ENCODE peak calls at places on chromosomes 11 and 22, in nine cellular contexts. One of them, this sample, is unnamed.

GRCh38 chr11:74288161-74288560 is 23.3 kb downstream of the P4HA3 start:
- DNase-seq in CD4-positive, CD25-positive, alpha-beta regulatory T cell: no peak
- DNase-seq in coronary artery: no peak
- DNase-seq in choroid plexus epithelial cell: peak
- DNase-seq in right atrium auricular region: no peak
- DNase-seq in cardiac muscle cell: no peak
- DNase-seq in GM23248: peak
- DNase-seq in PC-3: peak
- DNase-seq in body of pancreas: no peak
- DNase-seq in this sample: peak

GRCh38 chr11:57868491-57868890 is 106.9 kb downstream of the CTNND1 start:
- DNase-seq in CD4-positive, CD25-positive, alpha-beta regulatory T cell: no peak
- DNase-seq in coronary artery: no peak
- DNase-seq in choroid plexus epithelial cell: no peak
- DNase-seq in right atrium auricular region: no peak
- DNase-seq in cardiac muscle cell: no peak
- DNase-seq in GM23248: no peak
- DNase-seq in PC-3: no peak
- DNase-seq in body of pancreas: no peak
- DNase-seq in this sample: no peak

GRCh38 chr22:19943665-19944026 is 2.0 kb upstream of the TXNRD2 start:
- DNase-seq in CD4-positive, CD25-positive, alpha-beta regulatory T cell: peak
- DNase-seq in coronary artery: peak
- DNase-seq in choroid plexus epithelial cell: peak
- DNase-seq in right atrium auricular region: no peak
- DNase-seq in cardiac muscle cell: no peak
- DNase-seq in GM23248: peak
- DNase-seq in PC-3: no peak
- DNase-seq in body of pancreas: peak
- DNase-seq in this sample: peak

GRCh38 chr11:68828957-68829356 is 12.8 kb downstream of the CPT1A start:
- DNase-seq in CD4-positive, CD25-positive, alpha-beta regulatory T cell: no peak
- DNase-seq in coronary artery: no peak
- DNase-seq in choroid plexus epithelial cell: no peak
- DNase-seq in right atrium auricular region: no peak
- DNase-seq in cardiac muscle cell: no peak
- DNase-seq in GM23248: no peak
- DNase-seq in PC-3: no peak
- DNase-seq in body of pancreas: no peak
- DNase-seq in this sample: no peak

GRCh38 chr11:111531156-111531555 is 9.4 kb upstream of the LAYN start:
- DNase-seq in CD4-positive, CD25-positive, alpha-beta regulatory T cell: no peak
- DNase-seq in coronary artery: no peak
- DNase-seq in choroid plexus epithelial cell: no peak
- DNase-seq in right atrium auricular region: no peak
- DNase-seq in cardiac muscle cell: no peak
- DNase-seq in GM23248: peak
- DNase-seq in PC-3: peak
- DNase-seq in body of pancreas: no peak
- DNase-seq in this sample: no peak

GRCh38 chr11:105611414-105611813 is 1.5 kb downstream of the GRIA4 start:
- DNase-seq in CD4-positive, CD25-positive, alpha-beta regulatory T cell: no peak
- DNase-seq in coronary artery: no peak
- DNase-seq in choroid plexus epithelial cell: no peak
- DNase-seq in right atrium auricular region: no peak
- DNase-seq in cardiac muscle cell: peak
- DNase-seq in GM23248: peak
- DNase-seq in PC-3: no peak
- DNase-seq in body of pancreas: no peak
- DNase-seq in this sample: no peak

GRCh38 chr11:32312865-32313403 is 122.4 kb downstream of the WT1 start:
- DNase-seq in CD4-positive, CD25-positive, alpha-beta regulatory T cell: peak
- DNase-seq in coronary artery: no peak
- DNase-seq in choroid plexus epithelial cell: peak
- DNase-seq in right atrium auricular region: peak
- DNase-seq in cardiac muscle cell: peak
- DNase-seq in GM23248: peak
- DNase-seq in PC-3: peak
- DNase-seq in body of pancreas: peak
- DNase-seq in this sample: no peak

GRCh38 chr11:107799245-107799859 is 59.2 kb downstream of the SLC35F2 start:
- DNase-seq in CD4-positive, CD25-positive, alpha-beta regulatory T cell: peak
- DNase-seq in coronary artery: no peak
- DNase-seq in choroid plexus epithelial cell: peak
- DNase-seq in right atrium auricular region: peak
- DNase-seq in cardiac muscle cell: peak
- DNase-seq in GM23248: peak
- DNase-seq in PC-3: peak
- DNase-seq in body of pancreas: peak
- DNase-seq in this sample: no peak

GRCh38 chr22:42615092-42615859 is 593 bp upstream of the POLDIP3 start:
- DNase-seq in CD4-positive, CD25-positive, alpha-beta regulatory T cell: peak
- DNase-seq in coronary artery: peak
- DNase-seq in choroid plexus epithelial cell: peak
- DNase-seq in right atrium auricular region: peak
- DNase-seq in cardiac muscle cell: peak
- DNase-seq in GM23248: peak
- DNase-seq in PC-3: peak
- DNase-seq in body of pancreas: peak
- DNase-seq in this sample: peak

GRCh38 chr11:59224419-59224928 is 11.7 kb upstream of the MPEG1 start:
- DNase-seq in CD4-positive, CD25-positive, alpha-beta regulatory T cell: no peak
- DNase-seq in coronary artery: no peak
- DNase-seq in choroid plexus epithelial cell: peak
- DNase-seq in right atrium auricular region: no peak
- DNase-seq in cardiac muscle cell: no peak
- DNase-seq in GM23248: peak
- DNase-seq in PC-3: peak
- DNase-seq in body of pancreas: no peak
- DNase-seq in this sample: no peak

GRCh38 chr22:33539902-33540751 is 380.1 kb downstream of the LARGE1 start:
- DNase-seq in CD4-positive, CD25-positive, alpha-beta regulatory T cell: no peak
- DNase-seq in coronary artery: no peak
- DNase-seq in choroid plexus epithelial cell: peak
- DNase-seq in right atrium auricular region: peak
- DNase-seq in cardiac muscle cell: no peak
- DNase-seq in GM23248: peak
- DNase-seq in PC-3: peak
- DNase-seq in body of pancreas: peak
- DNase-seq in this sample: no peak

GRCh38 chr11:70073881-70074371 is 4.2 kb upstream of the ANO1 start:
- DNase-seq in CD4-positive, CD25-positive, alpha-beta regulatory T cell: no peak
- DNase-seq in coronary artery: peak
- DNase-seq in choroid plexus epithelial cell: no peak
- DNase-seq in right atrium auricular region: peak
- DNase-seq in cardiac muscle cell: no peak
- DNase-seq in GM23248: peak
- DNase-seq in PC-3: peak
- DNase-seq in body of pancreas: no peak
- DNase-seq in this sample: no peak

GRCh38 chr11:66547662-66548009 is 933 bp downstream of the ACTN3 start:
- DNase-seq in CD4-positive, CD25-positive, alpha-beta regulatory T cell: no peak
- DNase-seq in coronary artery: no peak
- DNase-seq in choroid plexus epithelial cell: no peak
- DNase-seq in right atrium auricular region: no peak
- DNase-seq in cardiac muscle cell: peak
- DNase-seq in GM23248: no peak
- DNase-seq in PC-3: no peak
- DNase-seq in body of pancreas: no peak
- DNase-seq in this sample: no peak

GRCh38 chr11:54944211-54944610 is 237.6 kb downstream of the OR4A5 start:
- DNase-seq in CD4-positive, CD25-positive, alpha-beta regulatory T cell: no peak
- DNase-seq in coronary artery: no peak
- DNase-seq in choroid plexus epithelial cell: no peak
- DNase-seq in right atrium auricular region: no peak
- DNase-seq in cardiac muscle cell: no peak
- DNase-seq in GM23248: no peak
- DNase-seq in PC-3: no peak
- DNase-seq in body of pancreas: no peak
- DNase-seq in this sample: no peak

GRCh38 chr11:60922906-60923305 is 1.4 kb upstream of the TMEM132A start:
- DNase-seq in CD4-positive, CD25-positive, alpha-beta regulatory T cell: no peak
- DNase-seq in coronary artery: no peak
- DNase-seq in choroid plexus epithelial cell: no peak
- DNase-seq in right atrium auricular region: no peak
- DNase-seq in cardiac muscle cell: no peak
- DNase-seq in GM23248: no peak
- DNase-seq in PC-3: no peak
- DNase-seq in body of pancreas: no peak
- DNase-seq in this sample: no peak

GRCh38 chr22:17775781-17776470 is 1.7 kb upstream of the BID start:
- DNase-seq in CD4-positive, CD25-positive, alpha-beta regulatory T cell: peak
- DNase-seq in coronary artery: no peak
- DNase-seq in choroid plexus epithelial cell: no peak
- DNase-seq in right atrium auricular region: no peak
- DNase-seq in cardiac muscle cell: no peak
- DNase-seq in GM23248: no peak
- DNase-seq in PC-3: no peak
- DNase-seq in body of pancreas: no peak
- DNase-seq in this sample: no peak

GRCh38 chr22:30277547-30278344 is 11.1 kb upstream of the OSM start:
- DNase-seq in CD4-positive, CD25-positive, alpha-beta regulatory T cell: no peak
- DNase-seq in coronary artery: no peak
- DNase-seq in choroid plexus epithelial cell: peak
- DNase-seq in right atrium auricular region: peak
- DNase-seq in cardiac muscle cell: peak
- DNase-seq in GM23248: peak
- DNase-seq in PC-3: peak
- DNase-seq in body of pancreas: no peak
- DNase-seq in this sample: peak

GRCh38 chr22:30159561-30160353 is 79.5 kb downstream of the HORMAD2 start:
- DNase-seq in CD4-positive, CD25-positive, alpha-beta regulatory T cell: no peak
- DNase-seq in coronary artery: no peak
- DNase-seq in choroid plexus epithelial cell: peak
- DNase-seq in right atrium auricular region: no peak
- DNase-seq in cardiac muscle cell: peak
- DNase-seq in GM23248: peak
- DNase-seq in PC-3: peak
- DNase-seq in body of pancreas: peak
- DNase-seq in this sample: peak

GRCh38 chr22:24553597-24554315 is 1.2 kb downstream of the GUCD1 start:
- DNase-seq in CD4-positive, CD25-positive, alpha-beta regulatory T cell: no peak
- DNase-seq in coronary artery: no peak
- DNase-seq in choroid plexus epithelial cell: peak
- DNase-seq in right atrium auricular region: no peak
- DNase-seq in cardiac muscle cell: no peak
- DNase-seq in GM23248: peak
- DNase-seq in PC-3: no peak
- DNase-seq in body of pancreas: peak
- DNase-seq in this sample: no peak

GRCh38 chr22:50529416-50530279 is at the start of gene TYMP:
- DNase-seq in CD4-positive, CD25-positive, alpha-beta regulatory T cell: peak
- DNase-seq in coronary artery: peak
- DNase-seq in choroid plexus epithelial cell: no peak
- DNase-seq in right atrium auricular region: peak
- DNase-seq in cardiac muscle cell: no peak
- DNase-seq in GM23248: peak
- DNase-seq in PC-3: peak
- DNase-seq in body of pancreas: peak
- DNase-seq in this sample: no peak
- H3K4me3 ChIP-seq in CD4-positive, CD25-positive, alpha-beta regulatory T cell: no peak
- H3K4me3 ChIP-seq in coronary artery: peak
- H3K4me3 ChIP-seq in choroid plexus epithelial cell: peak
- H3K4me3 ChIP-seq in right atrium auricular region: peak
- H3K4me3 ChIP-seq in cardiac muscle cell: peak
- H3K4me3 ChIP-seq in GM23248: peak
- H3K4me3 ChIP-seq in PC-3: peak
- H3K4me3 ChIP-seq in body of pancreas: no peak
- H3K4me3 ChIP-seq in this sample: peak

GRCh38 chr11:64268028-64268686 is 16.3 kb downstream of the BAD start:
- DNase-seq in CD4-positive, CD25-positive, alpha-beta regulatory T cell: no peak
- DNase-seq in coronary artery: no peak
- DNase-seq in choroid plexus epithelial cell: no peak
- DNase-seq in right atrium auricular region: no peak
- DNase-seq in cardiac muscle cell: no peak
- DNase-seq in GM23248: no peak
- DNase-seq in PC-3: no peak
- DNase-seq in body of pancreas: no peak
- DNase-seq in this sample: no peak
- H3K4me3 ChIP-seq in CD4-positive, CD25-positive, alpha-beta regulatory T cell: no peak
- H3K4me3 ChIP-seq in coronary artery: peak
- H3K4me3 ChIP-seq in choroid plexus epithelial cell: peak
- H3K4me3 ChIP-seq in right atrium auricular region: peak
- H3K4me3 ChIP-seq in cardiac muscle cell: no peak
- H3K4me3 ChIP-seq in GM23248: peak
- H3K4me3 ChIP-seq in PC-3: no peak
- H3K4me3 ChIP-seq in body of pancreas: no peak
- H3K4me3 ChIP-seq in this sample: peak

GRCh38 chr22:39530136-39530535 is 2.4 kb downstream of the RPS19BP1 start:
- DNase-seq in CD4-positive, CD25-positive, alpha-beta regulatory T cell: no peak
- DNase-seq in coronary artery: no peak
- DNase-seq in choroid plexus epithelial cell: no peak
- DNase-seq in right atrium auricular region: no peak
- DNase-seq in cardiac muscle cell: no peak
- DNase-seq in GM23248: no peak
- DNase-seq in PC-3: no peak
- DNase-seq in body of pancreas: no peak
- DNase-seq in this sample: no peak
- H3K4me3 ChIP-seq in CD4-positive, CD25-positive, alpha-beta regulatory T cell: no peak
- H3K4me3 ChIP-seq in coronary artery: no peak
- H3K4me3 ChIP-seq in choroid plexus epithelial cell: no peak
- H3K4me3 ChIP-seq in right atrium auricular region: no peak
- H3K4me3 ChIP-seq in cardiac muscle cell: no peak
- H3K4me3 ChIP-seq in GM23248: no peak
- H3K4me3 ChIP-seq in PC-3: no peak
- H3K4me3 ChIP-seq in body of pancreas: no peak
- H3K4me3 ChIP-seq in this sample: no peak

DNA sequence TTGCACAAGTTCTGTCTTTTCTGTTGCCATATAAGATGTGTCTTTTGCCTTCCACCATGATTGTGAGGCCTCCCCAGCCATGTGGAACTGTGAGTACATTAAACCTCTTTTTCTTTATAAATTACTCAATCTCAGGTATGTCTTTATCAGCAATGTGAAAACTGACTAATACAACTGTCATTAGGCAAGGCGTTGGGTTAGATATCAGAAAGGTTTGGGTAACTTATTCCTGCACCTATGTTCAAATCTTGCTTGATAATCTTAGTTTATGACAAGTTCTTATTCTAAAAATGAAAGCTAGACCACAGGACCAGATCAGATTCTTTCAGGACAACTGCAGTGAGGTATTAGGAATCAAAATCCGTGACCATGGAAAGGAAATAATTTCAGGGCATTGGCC is 160.6 kb upstream of the BDNF start:
- DNase-seq in CD4-positive, CD25-positive, alpha-beta regulatory T cell: no peak
- DNase-seq in coronary artery: no peak
- DNase-seq in choroid plexus epithelial cell: no peak
- DNase-seq in right atrium auricular region: no peak
- DNase-seq in cardiac muscle cell: no peak
- DNase-seq in GM23248: no peak
- DNase-seq in PC-3: no peak
- DNase-seq in body of pancreas: no peak
- DNase-seq in this sample: no peak
- H3K4me3 ChIP-seq in CD4-positive, CD25-positive, alpha-beta regulatory T cell: no peak
- H3K4me3 ChIP-seq in coronary artery: no peak
- H3K4me3 ChIP-seq in choroid plexus epithelial cell: no peak
- H3K4me3 ChIP-seq in right atrium auricular region: no peak
- H3K4me3 ChIP-seq in cardiac muscle cell: no peak
- H3K4me3 ChIP-seq in GM23248: no peak
- H3K4me3 ChIP-seq in PC-3: no peak
- H3K4me3 ChIP-seq in body of pancreas: no peak
- H3K4me3 ChIP-seq in this sample: no peak

GRCh38 chr11:16923987-16924386 is 90.2 kb downstream of the PLEKHA7 start:
- DNase-seq in CD4-positive, CD25-positive, alpha-beta regulatory T cell: peak
- DNase-seq in coronary artery: no peak
- DNase-seq in choroid plexus epithelial cell: no peak
- DNase-seq in right atrium auricular region: no peak
- DNase-seq in cardiac muscle cell: no peak
- DNase-seq in GM23248: no peak
- DNase-seq in PC-3: no peak
- DNase-seq in body of pancreas: no peak
- DNase-seq in this sample: no peak
- H3K4me3 ChIP-seq in CD4-positive, CD25-positive, alpha-beta regulatory T cell: no peak
- H3K4me3 ChIP-seq in coronary artery: no peak
- H3K4me3 ChIP-seq in choroid plexus epithelial cell: no peak
- H3K4me3 ChIP-seq in right atrium auricular region: peak
- H3K4me3 ChIP-seq in cardiac muscle cell: peak
- H3K4me3 ChIP-seq in GM23248: no peak
- H3K4me3 ChIP-seq in PC-3: peak
- H3K4me3 ChIP-seq in body of pancreas: no peak
- H3K4me3 ChIP-seq in this sample: no peak